ENCODE peak calls at places on chromosomes 4 and X, in eight cellular contexts. Z is heart left ventricle; V is mammary epithelial cell; B is CD8-positive, alpha-beta T cell; P is mesendoderm; H is IMR-90; R is tibial artery; O is GM23248. E is an unnamed sample.
A peak's percentile ranks its signal among the peaks of the same experiment; 100 is the strongest.

GRCh38 chr4:86218721-86219481 is 141.0 kb downstream of the MAPK10 start:
- DNase-seq in H (peak; percentile 53), R (no peak), P (no peak), B (no peak), O (peak; percentile 65), Z (no peak), V (no peak), E (no peak)

GRCh38 chrX:2898861-2899512 is 30.2 kb downstream of the ARSD start:
- DNase-seq in O (no peak), Z (no peak), P (no peak), V (peak; percentile 19), H (no peak), R (no peak), B (no peak), E (no peak)

GRCh38 chrX:71617742-71618141 is 569 bp downstream of the CXCR3 start:
- DNase-seq in V (no peak), B (no peak), O (no peak), R (no peak), H (no peak), Z (no peak), P (no peak), E (no peak)

GRCh38 chr4:72513227-72513626 is 55.8 kb downstream of the ADAMTS3 start:
- DNase-seq in V (no peak), H (no peak), B (no peak), R (no peak), Z (no peak), P (no peak), O (no peak), E (no peak)

GRCh38 chr4:11428701-11429571 is at the start of gene HS3ST1:
- DNase-seq in V (peak; percentile 96), O (peak; percentile 27), Z (peak; percentile 83), R (peak; percentile 84), H (peak; percentile 8), P (peak; percentile 93), B (no peak), E (peak; percentile 76)

GRCh38 chrX:150569155-150569477 is 695 bp downstream of the MTM1 start:
- DNase-seq in V (peak; percentile 43), B (peak; percentile 4), P (no peak), Z (no peak), R (no peak), O (peak; percentile 68), H (peak; percentile 43), E (no peak)

GRCh38 chr4:138225477-138225876 is 16.7 kb downstream of the SLC7A11 start:
- DNase-seq in O (peak; percentile 41), V (no peak), R (no peak), B (no peak), H (peak; percentile 23), P (no peak), Z (no peak), E (no peak)

GRCh38 chr4:41146716-41147506 is 67.4 kb downstream of the APBB2 start:
- DNase-seq in Z (no peak), O (peak; percentile 88), V (no peak), B (no peak), P (no peak), R (peak; percentile 72), H (peak; percentile 54), E (peak; percentile 42)

DNA sequence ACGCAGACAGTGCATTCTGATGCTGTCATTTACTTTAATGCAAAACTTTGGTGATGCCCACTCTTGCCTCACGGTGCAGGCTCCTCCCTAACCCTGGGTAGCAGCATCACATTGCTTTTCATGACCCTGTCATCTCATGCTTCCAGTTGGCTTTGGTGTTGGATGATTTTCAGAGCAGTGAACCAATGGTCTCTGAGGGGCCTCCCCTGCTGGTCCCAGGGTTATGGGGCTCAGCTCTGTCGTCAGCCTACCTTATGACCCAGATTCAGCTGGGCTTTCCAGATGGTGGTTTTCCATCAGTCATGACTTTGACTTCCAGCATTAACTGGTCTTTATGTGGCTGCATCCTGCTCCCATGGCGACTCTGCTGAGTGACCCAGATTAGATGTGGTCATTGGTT is 56.0 kb downstream of the NOP14 start:
- DNase-seq in R (no peak), O (no peak), H (no peak), P (no peak), B (no peak), Z (no peak), V (no peak), E (no peak)
- H3K36me3 ChIP-seq in R (peaks cover 100% of the 10 kb centered on the region), O (peaks cover 41% of the 10 kb centered on the region), H (peaks cover 75% of the 10 kb centered on the region), P (peaks cover 15% of the 10 kb centered on the region), B (peaks cover 50% of the 10 kb centered on the region), Z (peaks cover 98% of the 10 kb centered on the region), V (peaks cover 26% of the 10 kb centered on the region), E (no peaks in the 10 kb centered on the region)

GRCh38 chrX:69613946-69614345 is 2.0 kb upstream of the EDA start:
- DNase-seq in H (no peak), V (no peak), O (no peak), R (no peak), P (no peak), B (no peak), Z (no peak), E (no peak)
- H3K4me3 ChIP-seq in H (no peak overlapping the region), V (no peak overlapping the region), O (no peak overlapping the region), R (no peak overlapping the region), P (no peak overlapping the region), B (no peak overlapping the region), Z (no peak overlapping the region), E (no peak overlapping the region)

DNA sequence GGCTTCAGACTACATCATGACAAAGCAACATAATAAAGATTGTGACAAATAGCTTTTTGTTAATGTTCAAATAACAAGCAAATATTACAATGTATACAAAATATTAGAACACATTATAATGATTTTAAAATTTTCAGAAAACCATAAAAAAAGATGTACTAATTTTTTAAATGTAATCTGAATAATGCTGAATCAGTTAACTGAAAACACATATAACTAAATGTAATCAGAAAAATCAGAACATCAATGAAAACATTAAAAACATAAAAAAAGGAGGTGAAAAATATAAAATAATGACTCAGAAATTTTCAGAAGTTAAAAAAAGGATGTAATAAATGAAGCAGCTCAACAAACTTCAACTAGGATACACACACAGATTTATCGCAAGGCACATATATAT is 53.5 kb downstream of the ZNF721 start:
- DNase-seq in Z (no peak), O (no peak), H (no peak), V (no peak), R (no peak), B (no peak), P (no peak), E (no peak)
- H3K36me3 ChIP-seq in Z (peaks cover 16% of the 10 kb centered on the region), O (peaks cover 90% of the 10 kb centered on the region), H (peaks cover 4% of the 10 kb centered on the region), V (peaks cover 6% of the 10 kb centered on the region), R (peaks cover 53% of the 10 kb centered on the region), B (peaks cover 19% of the 10 kb centered on the region), P (peaks cover 2% of the 10 kb centered on the region), E (peaks cover 50% of the 10 kb centered on the region)

GRCh38 chr4:106222548-106222947 is 93.5 kb downstream of the TBCK start:
- DNase-seq in P (peak; percentile 6), B (no peak), V (no peak), O (no peak), H (no peak), Z (no peak), R (no peak), E (no peak)
- H3K4me3 ChIP-seq in P (no peak overlapping the region), B (no peak overlapping the region), V (no peak overlapping the region), O (no peak overlapping the region), H (no peak overlapping the region), Z (no peak overlapping the region), R (no peak overlapping the region), E (no peak overlapping the region)

GRCh38 chr4:7001271-7001670 is 41.9 kb upstream of the TADA2B start:
- DNase-seq in H (no peak), B (no peak), V (no peak), P (no peak), R (no peak), O (no peak), Z (no peak), E (no peak)
- H3K36me3 ChIP-seq in H (peaks cover 55% of the 10 kb centered on the region), B (peaks cover 51% of the 10 kb centered on the region), V (peaks cover 25% of the 10 kb centered on the region), P (peaks cover 20% of the 10 kb centered on the region), R (peaks cover 93% of the 10 kb centered on the region), O (peaks cover 19% of the 10 kb centered on the region), Z (peaks cover 100% of the 10 kb centered on the region), E (peaks cover 2% of the 10 kb centered on the region)

DNA sequence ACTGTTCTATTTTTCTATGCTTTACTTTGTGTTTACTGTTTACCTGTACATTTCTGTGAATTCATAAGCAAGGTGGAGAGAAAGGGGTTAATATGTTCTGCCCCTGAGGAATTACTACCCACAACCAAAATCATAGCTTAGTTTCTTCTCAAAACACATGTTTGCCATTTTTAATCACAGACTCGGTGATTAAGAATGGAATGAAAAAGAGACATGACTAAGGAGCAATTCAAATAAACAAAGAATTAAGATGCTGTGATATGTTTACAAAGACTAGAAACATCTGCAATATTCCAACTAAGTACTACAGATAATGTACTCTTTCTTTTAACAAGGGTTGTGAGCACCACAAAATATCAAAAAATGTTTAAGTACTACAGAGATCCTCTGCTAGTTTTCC is 11.7 kb upstream of the FAT4 start:
- DNase-seq in P (no peak), O (peak; percentile 44), R (no peak), V (no peak), B (no peak), Z (no peak), H (peak; percentile 77), E (no peak)
- H3K4me3 ChIP-seq in P (no peak overlapping the region), O (no peak overlapping the region), R (no peak overlapping the region), V (no peak overlapping the region), B (no peak overlapping the region), Z (no peak overlapping the region), H (no peak overlapping the region), E (no peak overlapping the region)

E was measured in MG63.